ENCODE peak calls at places on chromosomes 7 and 10, in seven cellular contexts. K, I, T, F, V, C and O are unnamed samples.

GRCh38 chr7:16711730-16712129 is 41.8 kb upstream of the TSPAN13 start:
- DNase-seq in K (no peak), I (no peak), T (no peak), F (no peak), V (no peak), C (no peak), O (no peak)

GRCh38 chr10:13450078-13450477 is 78.7 kb downstream of the BEND7 start:
- DNase-seq in K (no peak), I (no peak), T (no peak), F (no peak), V (no peak), C (no peak), O (no peak)

GRCh38 chr10:33477291-33478088 is 143.0 kb upstream of the NRP1 start:
- DNase-seq in K (no peak), I (no peak), T (no peak), F (no peak), V (no peak), C (no peak), O (no peak)

GRCh38 chr10:1089017-1089689 is 33.0 kb downstream of the WDR37 start:
- DNase-seq in K (no peak), I (no peak), T (no peak), F (peak; percentile 46), V (no peak), C (no peak), O (no peak)

GRCh38 chr7:12199363-12199762 is 11.7 kb upstream of the TMEM106B start:
- DNase-seq in K (no peak), I (no peak), T (no peak), F (no peak), V (no peak), C (no peak), O (no peak)

GRCh38 chr7:112383671-112384417 is 66.4 kb upstream of the IFRD1 start:
- DNase-seq in K (peak; percentile 73), I (no peak), T (no peak), F (no peak), V (no peak), C (no peak), O (no peak)

GRCh38 chr7:129644634-129645230 is 33.2 kb downstream of the NRF1 start:
- DNase-seq in K (peak; percentile 49), I (no peak), T (no peak), F (no peak), V (no peak), C (no peak), O (no peak)

GRCh38 chr7:139976055-139976837 is 86.5 kb downstream of the PARP12 start:
- DNase-seq in K (no peak), I (no peak), T (no peak), F (no peak), V (no peak), C (no peak), O (no peak)

GRCh38 chr7:2497500-2498336 is 21.5 kb upstream of the GRIFIN start:
- DNase-seq in K (no peak), I (no peak), T (no peak), F (no peak), V (no peak), C (no peak), O (peak; percentile 63)

GRCh38 chr7:44470080-44470479 is 20.4 kb downstream of the NUDCD3 start:
- DNase-seq in K (no peak), I (no peak), T (no peak), F (no peak), V (no peak), C (no peak), O (no peak)

GRCh38 chr7:75559355-75559986 is 67.4 kb downstream of the SPDYE5 start:
- DNase-seq in K (no peak), I (no peak), T (no peak), F (no peak), V (no peak), C (no peak), O (peak; percentile 72)

GRCh38 chr10:103795634-103796265 is 59.6 kb downstream of the SH3PXD2A start:
- DNase-seq in K (no peak), I (peak; percentile 82), T (no peak), F (no peak), V (no peak), C (no peak), O (no peak)

GRCh38 chr10:5206799-5207198 is 10.2 kb downstream of the AKR1C4 start:
- DNase-seq in K (no peak), I (no peak), T (no peak), F (no peak), V (no peak), C (no peak), O (no peak)

GRCh38 chr7:50808282-50808888 is 25.7 kb upstream of the GRB10 start:
- DNase-seq in K (no peak), I (no peak), T (no peak), F (no peak), V (no peak), C (no peak), O (no peak)

GRCh38 chr10:121078672-121079102 is 227.5 kb downstream of the WDR11 start:
- DNase-seq in K (no peak), I (no peak), T (peak; percentile 54), F (no peak), V (no peak), C (no peak), O (peak; percentile 40)

GRCh38 chr7:27697861-27698430 is 35.3 kb upstream of the HIBADH start:
- DNase-seq in K (peak; percentile 75), I (peak; percentile 68), T (peak; percentile 66), F (peak; percentile 12), V (peak; percentile 72), C (peak; percentile 66), O (peak; percentile 81)

DNA sequence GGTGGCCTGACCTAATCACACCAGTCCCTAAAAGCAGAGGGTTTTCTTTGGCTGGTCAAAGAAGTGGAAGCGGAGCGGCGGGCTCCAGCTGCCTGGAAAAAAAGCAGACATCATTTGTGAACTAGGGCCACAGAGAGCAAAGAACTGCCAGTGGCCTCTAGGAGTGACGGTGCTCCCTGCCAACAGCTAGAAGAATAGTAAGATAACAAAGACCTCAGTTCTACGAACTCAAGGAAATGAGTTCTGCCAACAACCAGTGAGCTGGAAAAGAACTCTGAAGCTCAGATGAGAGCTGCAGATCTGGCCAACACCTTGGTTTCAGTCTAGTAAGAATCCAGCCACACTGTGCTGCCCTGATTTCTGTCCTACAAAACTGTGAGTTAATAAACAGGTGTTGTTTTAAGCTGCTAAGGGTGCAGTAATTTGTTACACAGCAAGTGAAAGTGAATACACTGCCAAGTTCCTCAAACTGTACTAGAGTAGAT is 178.0 kb downstream of the SRPK2 start:
- DNase-seq in K (no peak), I (no peak), T (no peak), F (no peak), V (peak; percentile 35), C (peak; percentile 50), O (no peak)
- H3K27ac ChIP-seq in K (no peak overlapping the region), I (peak overlapping the region; percentile 37), T (peak overlapping the region; percentile 2), F (peak overlapping the region; percentile 15), V (no peak overlapping the region), C (no peak overlapping the region), O (no peak overlapping the region)

DNA sequence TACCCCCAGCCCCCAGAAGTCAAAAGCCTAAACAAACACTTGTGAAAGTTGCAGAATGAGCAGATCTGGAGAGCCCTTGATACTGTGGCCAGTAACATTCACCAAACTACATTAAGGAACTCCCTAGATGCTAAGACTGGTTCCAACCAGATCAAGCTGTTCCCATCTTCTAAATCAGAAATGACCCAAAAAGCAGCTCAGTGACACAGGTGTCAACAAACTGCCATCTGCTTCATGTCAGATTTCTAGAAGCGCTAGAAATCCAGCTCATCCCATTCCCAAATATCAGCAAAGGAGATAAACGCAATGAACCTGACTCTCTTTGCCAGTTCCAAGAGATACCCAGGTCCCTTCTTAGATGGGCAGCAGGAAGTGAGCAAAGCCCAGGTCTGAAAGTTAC is 90.6 kb downstream of the GFRA1 start:
- DNase-seq in K (no peak), I (no peak), T (no peak), F (no peak), V (no peak), C (no peak), O (no peak)
- H3K27ac ChIP-seq in K (no peak overlapping the region), I (no peak overlapping the region), T (no peak overlapping the region), F (no peak overlapping the region), V (no peak overlapping the region), C (no peak overlapping the region), O (no peak overlapping the region)

GRCh38 chr7:25828468-25828867 is 323.5 kb upstream of the NFE2L3 start:
- DNase-seq in K (no peak), I (no peak), T (no peak), F (no peak), V (no peak), C (no peak), O (no peak)

GRCh38 chr7:25830228-25830627 is 321.8 kb upstream of the NFE2L3 start:
- DNase-seq in K (no peak), I (no peak), T (no peak), F (no peak), V (no peak), C (no peak), O (no peak)

GRCh38 chr7:25831901-25832411 is 320.0 kb upstream of the NFE2L3 start:
- DNase-seq in K (no peak), I (no peak), T (no peak), F (no peak), V (no peak), C (no peak), O (no peak)

GRCh38 chr7:25830986-25831558 is 320.9 kb upstream of the NFE2L3 start:
- DNase-seq in K (no peak), I (no peak), T (no peak), F (no peak), V (no peak), C (no peak), O (no peak)

GRCh38 chr7:25829663-25830062 is 322.3 kb upstream of the NFE2L3 start:
- DNase-seq in K (no peak), I (no peak), T (no peak), F (no peak), V (no peak), C (no peak), O (no peak)
- H3K27ac ChIP-seq in K (no peak overlapping the region), I (peak overlapping the region; percentile 76), T (no peak overlapping the region), F (no peak overlapping the region), V (no peak overlapping the region), C (no peak overlapping the region), O (no peak overlapping the region)

DNA sequence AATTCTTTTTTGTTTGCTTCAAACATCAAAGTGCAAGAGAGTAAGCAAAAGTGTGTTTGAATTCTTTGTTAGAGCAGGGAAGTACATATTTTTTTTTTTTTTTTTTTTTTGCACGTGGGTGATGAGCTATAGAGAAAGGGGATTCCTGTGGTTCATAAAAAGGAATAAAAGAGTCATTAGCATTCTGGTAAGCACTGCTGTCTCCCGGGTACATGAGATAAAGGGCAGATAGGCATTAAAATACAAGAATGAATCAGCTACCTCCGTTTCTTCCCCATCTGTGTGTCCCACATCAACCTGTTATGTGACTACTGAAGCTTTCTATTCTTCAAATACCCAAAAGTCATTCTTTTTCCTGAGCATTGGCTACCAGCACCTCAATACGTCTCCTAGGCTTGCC is 102.4 kb upstream of the SEMA3D start:
- DNase-seq in K (no peak), I (no peak), T (no peak), F (no peak), V (no peak), C (no peak), O (no peak)
- H3K27ac ChIP-seq in K (no peak overlapping the region), I (no peak overlapping the region), T (no peak overlapping the region), F (no peak overlapping the region), V (no peak overlapping the region), C (no peak overlapping the region), O (no peak overlapping the region)

GRCh38 chr7:35648367-35648766 is 46.6 kb downstream of the HERPUD2 start:
- DNase-seq in K (no peak), I (no peak), T (no peak), F (no peak), V (no peak), C (no peak), O (no peak)
- H3K27ac ChIP-seq in K (no peak overlapping the region), I (peak overlapping the region; percentile 22), T (no peak overlapping the region), F (no peak overlapping the region), V (peak overlapping the region; percentile 12), C (no peak overlapping the region), O (no peak overlapping the region)